ENCODE peak calls at places on chromosomes 16 and 17, in five cellular contexts. N, G, C, T and U are unnamed samples.

GRCh38 chr16:63361032-63361624 is 1324.9 kb upstream of the CDH8 start:
- DNase-seq in N (no peak), G (no peak), C (peak; percentile 12), T (no peak), U (no peak)

GRCh38 chr17:10870651-10871050 is 32.8 kb upstream of the PIRT start:
- DNase-seq in N (no peak), G (no peak), C (no peak), T (no peak), U (no peak)

GRCh38 chr17:3025421-3026124 is 37.8 kb downstream of the OR1D5 start:
- DNase-seq in N (peak; percentile 8), G (no peak), C (no peak), T (no peak), U (no peak)

GRCh38 chr16:89620406-89620841 is 7.0 kb downstream of the DPEP1 start:
- DNase-seq in N (no peak), G (no peak), C (no peak), T (no peak), U (no peak)

GRCh38 chr16:17887963-17888362 is 417.2 kb upstream of the XYLT1 start:
- DNase-seq in N (no peak), G (no peak), C (no peak), T (no peak), U (no peak)

GRCh38 chr16:87789437-87790277 is 23.9 kb upstream of the KLHDC4 start:
- DNase-seq in N (no peak), G (no peak), C (no peak), T (no peak), U (no peak)

GRCh38 chr17:43468746-43469544 is 14.8 kb upstream of the DHX8 start:
- DNase-seq in N (no peak), G (no peak), C (no peak), T (no peak), U (no peak)

GRCh38 chr17:27601069-27601974 is 29.7 kb upstream of the LGALS9 start:
- DNase-seq in N (peak; percentile 89), G (peak; percentile 83), C (peak; percentile 93), T (peak; percentile 82), U (peak; percentile 93)

GRCh38 chr17:57085448-57086068 is 512 bp downstream of the AKAP1 start:
- DNase-seq in N (peak; percentile 54), G (peak; percentile 50), C (peak; percentile 70), T (peak; percentile 59), U (no peak)

GRCh38 chr16:57036945-57037344 is 47.6 kb downstream of the NLRC5 start:
- DNase-seq in N (no peak), G (no peak), C (no peak), T (no peak), U (no peak)

GRCh38 chr17:40530988-40531971 is 29.9 kb upstream of the TNS4 start:
- DNase-seq in N (peak; percentile 16), G (no peak), C (no peak), T (no peak), U (no peak)

GRCh38 chr16:87823146-87823929 is 46.0 kb downstream of the SLC7A5 start:
- DNase-seq in N (no peak), G (no peak), C (no peak), T (no peak), U (no peak)

GRCh38 chr16:80591071-80591935 is 50.5 kb downstream of the DYNLRB2 start:
- DNase-seq in N (no peak), G (no peak), C (no peak), T (no peak), U (no peak)

GRCh38 chr17:58416937-58417299 is 416 bp downstream of the RNF43 start:
- DNase-seq in N (no peak), G (no peak), C (peak; percentile 6), T (no peak), U (no peak)

GRCh38 chr16:59593256-59593655 is 859.1 kb upstream of the GOT2 start:
- DNase-seq in N (no peak), G (no peak), C (no peak), T (no peak), U (no peak)

GRCh38 chr17:5701371-5701770 is 117.1 kb upstream of the NLRP1 start:
- DNase-seq in N (no peak), G (no peak), C (no peak), T (no peak), U (no peak)

GRCh38 chr17:80906364-80907259 is 85.0 kb upstream of the CHMP6 start:
- DNase-seq in N (no peak), G (no peak), C (no peak), T (no peak), U (no peak)

GRCh38 chr17:30332057-30332542 is 1.8 kb downstream of the TMIGD1 start:
- DNase-seq in N (no peak), G (no peak), C (no peak), T (no peak), U (peak; percentile 13)

GRCh38 chr17:61715348-61715747 is 124.3 kb upstream of the NACA2 start:
- DNase-seq in N (no peak), G (no peak), C (no peak), T (no peak), U (no peak)

GRCh38 chr16:3825103-3825502 is 55.4 kb downstream of the CREBBP start:
- DNase-seq in N (no peak), G (no peak), C (no peak), T (no peak), U (no peak)

GRCh38 chr17:38341035-38341721 is 2.6 kb downstream of the GPR179 start:
- DNase-seq in N (peak; percentile 34), G (no peak), C (no peak), T (peak; percentile 40), U (no peak)

GRCh38 chr16:61829631-61830030 is 206.6 kb downstream of the CDH8 start:
- DNase-seq in N (no peak), G (no peak), C (no peak), T (no peak), U (no peak)

GRCh38 chr17:53142890-53143289 is 679.8 kb upstream of the KIF2B start:
- DNase-seq in N (no peak), G (no peak), C (no peak), T (no peak), U (no peak)

GRCh38 chr17:49035470-49036269 is 38.5 kb downstream of the IGF2BP1 start:
- DNase-seq in N (no peak), G (peak; percentile 32), C (peak; percentile 80), T (peak; percentile 13), U (no peak)

GRCh38 chr16:87057291-87057881 is 259.8 kb downstream of the C16orf95 start:
- DNase-seq in N (no peak), G (no peak), C (no peak), T (no peak), U (no peak)

GRCh38 chr17:39939588-39940419 is 12.3 kb downstream of the LRRC3C start:
- DNase-seq in N (no peak), G (no peak), C (no peak), T (peak; percentile 65), U (no peak)

GRCh38 chr16:69386596-69386995 is 789 bp upstream of the TERF2 start:
- DNase-seq in N (no peak), G (no peak), C (no peak), T (no peak), U (no peak)

GRCh38 chr16:11252482-11252931 is 3.5 kb downstream of the SOCS1 start:
- DNase-seq in N (no peak), G (no peak), C (no peak), T (no peak), U (no peak)

GRCh38 chr16:9165601-9166220 is 74.3 kb downstream of the HAPSTR1 start:
- DNase-seq in N (no peak), G (no peak), C (no peak), T (no peak), U (no peak)

GRCh38 chr16:21104124-21104860 is 46.4 kb downstream of the DNAH3 start:
- DNase-seq in N (no peak), G (no peak), C (no peak), T (peak; percentile 13), U (no peak)

GRCh38 chr16:63578791-63579190 is 1542.6 kb upstream of the CDH8 start:
- DNase-seq in N (no peak), G (no peak), C (no peak), T (no peak), U (no peak)

GRCh38 chr17:21199311-21199710 is 14.7 kb downstream of the TMEM11 start:
- DNase-seq in N (no peak), G (no peak), C (no peak), T (no peak), U (no peak)

GRCh38 chr17:72334205-72334604 is 213.4 kb downstream of the SOX9 start:
- DNase-seq in N (no peak), G (no peak), C (no peak), T (no peak), U (no peak)

GRCh38 chr17:43717913-43718312 is 40.7 kb downstream of the SOST start:
- DNase-seq in N (no peak), G (no peak), C (no peak), T (no peak), U (no peak)

GRCh38 chr16:75265911-75266701 is 14.7 kb upstream of the BCAR1 start:
- DNase-seq in N (peak; percentile 48), G (peak; percentile 91), C (peak; percentile 94), T (peak; percentile 72), U (peak; percentile 93)

GRCh38 chr16:89011909-89012621 is 35.1 kb upstream of the CBFA2T3 start:
- DNase-seq in N (no peak), G (no peak), C (no peak), T (no peak), U (no peak)

GRCh38 chr16:50671644-50672260 is 9.4 kb downstream of the SNX20 start:
- DNase-seq in N (no peak), G (no peak), C (peak; percentile 38), T (no peak), U (no peak)

GRCh38 chr16:49492896-49493620 is 119.5 kb downstream of the C16orf78 start:
- DNase-seq in N (peak; percentile 17), G (no peak), C (no peak), T (no peak), U (no peak)
- TF ChIP-seq CTCF in N (no peak), G (no peak), C (no peak), T (no peak), U (no peak)

GRCh38 chr17:74737299-74738050 is 419 bp downstream of the RAB37 start:
- DNase-seq in N (no peak), G (no peak), C (peak; percentile 51), T (no peak), U (no peak)
- TF ChIP-seq CTCF in N (no peak), G (peak; percentile 43), C (peak; percentile 30), T (no peak), U (peak; percentile 49)

GRCh38 chr16:53510704-53511070 is 7.7 kb upstream of the AKTIP start:
- DNase-seq in N (no peak), G (no peak), C (no peak), T (no peak), U (no peak)
- TF ChIP-seq CTCF in N (no peak), G (no peak), C (peak; percentile 4), T (no peak), U (no peak)

GRCh38 chr17:73841431-73842060 is 197.3 kb upstream of the SDK2 start:
- DNase-seq in N (no peak), G (no peak), C (no peak), T (no peak), U (no peak)
- TF ChIP-seq CTCF in N (no peak), G (peak; percentile 41), C (peak; percentile 31), T (no peak), U (peak; percentile 23)

DNA sequence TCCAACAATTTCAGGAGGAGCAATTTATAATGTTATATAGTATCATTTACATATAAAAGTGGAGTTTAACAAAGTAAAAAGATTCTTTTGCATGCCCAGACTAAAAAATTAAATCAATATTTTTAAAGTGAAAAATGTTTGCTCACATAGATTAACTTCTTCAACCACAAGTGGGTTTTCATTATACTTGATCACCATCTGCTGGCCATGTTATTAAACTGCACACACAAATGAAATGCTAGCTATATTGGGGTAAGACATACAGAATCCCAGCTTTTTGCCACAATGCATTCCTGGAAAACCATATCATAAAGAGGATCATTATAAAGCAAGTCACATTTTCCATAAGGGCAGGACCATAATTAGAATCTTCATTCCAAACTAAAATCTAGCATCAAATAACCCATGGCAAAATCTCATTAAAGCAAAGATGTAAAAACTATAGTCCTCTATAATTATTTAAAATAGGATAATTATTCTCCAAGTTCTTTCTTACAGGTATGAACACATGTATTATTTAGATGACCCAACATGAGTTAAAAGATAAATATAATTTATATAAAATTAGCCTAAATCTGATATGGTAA is 26.3 kb downstream of the CEP112 start:
- DNase-seq in N (no peak), G (no peak), C (peak; percentile 13), T (no peak), U (no peak)
- TF ChIP-seq CTCF in N (peak; percentile 61), G (peak; percentile 87), C (peak; percentile 72), T (peak; percentile 53), U (peak; percentile 79)